ENCODE peak calls at places on chromosomes 6 and 20, in four cellular contexts. P is pancreas, B is body of pancreas, L is A673. X is an unnamed sample.
A peak's percentile ranks its signal among the peaks of the same experiment; 100 is the strongest.

GRCh38 chr6:144305985-144306384 is 20.9 kb downstream of the UTRN start:
- DNase-seq in L (no peak), B (no peak), P (no peak), X (no peak)

GRCh38 chr6:169913096-169913615 is 161.7 kb downstream of the ERMARD start:
- DNase-seq in L (no peak), B (no peak), P (no peak), X (no peak)

GRCh38 chr20:41145821-41146620 is 8.7 kb downstream of the PLCG1 start:
- DNase-seq in B (no peak), P (no peak), L (no peak), X (no peak)

GRCh38 chr20:61263084-61263695 is 11.1 kb downstream of the CDH4 start:
- DNase-seq in P (peak; percentile 66), L (peak; percentile 50), B (peak; percentile 22), X (no peak)

GRCh38 chr20:33477386-33478234 is 12.3 kb upstream of the CBFA2T2 start:
- DNase-seq in B (no peak), P (no peak), L (no peak), X (no peak)

GRCh38 chr6:78909391-78909790 is 42.0 kb downstream of the IRAK1BP1 start:
- DNase-seq in B (no peak), L (peak; percentile 11), P (no peak), X (no peak)

GRCh38 chr6:112485813-112486212 is 138.7 kb downstream of the RFPL4B start:
- DNase-seq in P (no peak), B (no peak), L (peak; percentile 55), X (no peak)

GRCh38 chr6:39430968-39431523 is 108.5 kb upstream of the KCNK16 start:
- DNase-seq in L (peak; percentile 74), P (no peak), B (no peak), X (peak; percentile 51)

GRCh38 chr6:152244998-152245630 is 392.0 kb downstream of the SYNE1 start:
- DNase-seq in P (no peak), L (no peak), B (no peak), X (no peak)

GRCh38 chr20:17822540-17823155 is 122.9 kb downstream of the BANF2 start:
- DNase-seq in P (peak; percentile 38), L (no peak), B (no peak), X (no peak)

GRCh38 chr6:148885154-148885870 is 138.5 kb downstream of the UST start:
- DNase-seq in P (no peak), B (no peak), L (no peak), X (no peak)

GRCh38 chr20:40683221-40683893 is 5.7 kb downstream of the MAFB start:
- DNase-seq in L (peak; percentile 57), B (no peak), P (no peak), X (no peak)

GRCh38 chr6:25085761-25086160 is 150.0 kb upstream of the RIPOR2 start:
- DNase-seq in B (no peak), L (peak; percentile 36), P (no peak), X (no peak)

GRCh38 chr6:118744261-118744941 is 93.0 kb upstream of the CEP85L start:
- DNase-seq in B (no peak), P (no peak), L (no peak), X (no peak)

GRCh38 chr20:41482647-41483552 is 116.3 kb upstream of the EMILIN3 start:
- DNase-seq in B (no peak), L (peak; percentile 9), P (no peak), X (no peak)

GRCh38 chr6:153790048-153790447 is 249.0 kb upstream of the OPRM1 start:
- DNase-seq in P (no peak), L (peak; percentile 77), B (no peak), X (peak; percentile 60)

GRCh38 chr20:21376631-21377030 is 20.7 kb downstream of the NKX2-4 start:
- DNase-seq in P (no peak), L (no peak), B (no peak), X (no peak)

GRCh38 chr6:116018976-116019375 is 41.7 kb downstream of the FRK start:
- DNase-seq in P (no peak), L (no peak), B (no peak), X (no peak)

GRCh38 chr6:1576166-1576565 is 33.5 kb upstream of the FOXC1 start:
- DNase-seq in B (no peak), L (no peak), P (no peak), X (no peak)

GRCh38 chr6:135180458-135181332 is at the start of gene MYB:
- DNase-seq in L (peak; percentile 82), P (peak; percentile 86), B (peak; percentile 47), X (no peak)

GRCh38 chr6:48630511-48630910 is 519.5 kb upstream of the PTCHD4 start:
- DNase-seq in L (no peak), P (no peak), B (no peak), X (no peak)

GRCh38 chr6:137637161-137637560 is 143.0 kb upstream of the OLIG3 start:
- DNase-seq in P (no peak), B (no peak), L (peak; percentile 20), X (peak; percentile 39)

GRCh38 chr20:5621305-5621704 is 128.9 kb upstream of the SHLD1 start:
- DNase-seq in L (peak; percentile 94), P (peak; percentile 60), B (peak; percentile 40), X (no peak)

GRCh38 chr6:39441986-39442385 is 119.5 kb upstream of the KCNK16 start:
- DNase-seq in P (no peak), B (no peak), L (no peak), X (no peak)

GRCh38 chr6:78605909-78606446 is 261.4 kb upstream of the IRAK1BP1 start:
- DNase-seq in B (no peak), L (no peak), P (no peak), X (no peak)

GRCh38 chr20:46307999-46308257 is 370 bp downstream of the CDH22 start:
- DNase-seq in P (no peak), B (no peak), L (no peak), X (no peak)
- H3K27me3 ChIP-seq in P (no peaks in the 10 kb centered on the region), B (no peaks in the 10 kb centered on the region), L (peaks cover 97% of the 10 kb centered on the region), X (peaks cover 99% of the 10 kb centered on the region)

DNA sequence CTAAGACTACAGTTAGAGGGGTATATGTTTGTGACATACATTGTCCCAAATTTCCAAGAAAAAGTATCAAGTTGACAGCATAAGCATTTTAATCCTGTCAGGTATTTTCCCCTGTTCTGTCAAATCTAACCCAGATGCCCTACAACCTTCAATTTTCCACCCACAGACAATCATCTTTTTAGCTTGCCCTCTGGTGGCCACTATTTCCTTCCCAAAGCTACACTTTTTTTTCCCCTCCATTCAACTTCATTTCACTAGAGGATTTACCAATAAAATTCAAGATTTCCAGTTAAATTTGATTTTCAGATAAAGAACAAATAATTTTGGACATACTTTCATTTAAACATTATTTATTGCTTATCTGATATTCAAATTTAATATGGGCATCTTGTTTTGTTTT is 286.6 kb downstream of the TENT5A start:
- DNase-seq in B (no peak), P (no peak), L (peak; percentile 62), X (no peak)
- TF ChIP-seq CTCF in B (no peak), P (no peak), L (peak; percentile 77), X (peak; percentile 30)

GRCh38 chr6:5670381-5670780 is 336.3 kb downstream of the NRN1 start:
- DNase-seq in B (no peak), L (no peak), P (no peak), X (no peak)
- H3K27ac ChIP-seq in B (no peak overlapping the region), L (peak overlapping the region; percentile 93), P (no peak overlapping the region), X (no peak overlapping the region)

DNA sequence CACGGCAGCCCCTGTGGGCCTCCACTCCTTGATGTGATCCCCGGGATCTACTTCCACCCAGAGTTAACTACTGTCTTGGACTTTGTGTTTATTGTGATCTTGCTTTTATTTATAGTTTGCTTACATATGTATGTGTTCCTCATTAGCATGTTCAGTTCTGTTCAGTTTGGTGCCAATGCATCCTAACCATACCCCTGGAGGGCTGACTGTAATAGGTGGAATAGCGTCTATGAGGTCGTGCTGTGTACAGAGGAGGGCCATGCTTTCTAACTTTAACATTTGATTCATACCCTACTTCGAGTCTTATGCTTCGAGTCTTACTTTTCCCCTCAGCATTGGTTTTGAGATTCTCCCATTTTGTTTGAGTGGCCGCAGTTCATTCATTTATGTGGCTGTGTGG is 104.3 kb upstream of the SLC24A3 start:
- DNase-seq in L (no peak), P (no peak), B (no peak), X (no peak)
- H3K27me3 ChIP-seq in L (peaks cover 9% of the 10 kb centered on the region), P (no peaks in the 10 kb centered on the region), B (no peaks in the 10 kb centered on the region), X (no peaks in the 10 kb centered on the region)

DNA sequence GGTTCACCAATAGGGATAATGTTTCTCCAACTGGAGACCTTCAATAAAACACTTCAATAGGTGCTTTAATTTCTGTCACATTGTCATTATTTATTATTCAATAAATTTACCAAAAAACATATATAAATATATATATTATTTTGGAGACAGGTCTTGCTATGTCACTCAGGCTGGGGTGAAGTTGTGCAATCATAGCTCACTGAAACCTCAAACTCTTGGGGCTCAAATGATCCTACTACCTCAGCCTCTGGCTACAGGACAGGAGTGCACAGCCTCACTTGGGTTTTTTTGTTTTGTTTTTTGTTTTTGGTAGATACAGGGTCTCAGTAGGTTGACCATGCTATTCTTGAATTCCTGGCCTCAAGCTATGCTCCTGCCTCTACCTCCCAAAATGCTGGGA is 9.9 kb downstream of the SMLR1 start:
- DNase-seq in L (no peak), B (no peak), P (no peak), X (no peak)
- TF ChIP-seq CTCF in L (no peak), B (no peak), P (no peak), X (no peak)

GRCh38 chr6:155126727-155127439 is 131.8 kb downstream of the TIAM2 start:
- DNase-seq in P (no peak), L (no peak), B (no peak), X (no peak)
- H3K27ac ChIP-seq in P (no peak overlapping the region), L (no peak overlapping the region), B (no peak overlapping the region), X (no peak overlapping the region)

DNA sequence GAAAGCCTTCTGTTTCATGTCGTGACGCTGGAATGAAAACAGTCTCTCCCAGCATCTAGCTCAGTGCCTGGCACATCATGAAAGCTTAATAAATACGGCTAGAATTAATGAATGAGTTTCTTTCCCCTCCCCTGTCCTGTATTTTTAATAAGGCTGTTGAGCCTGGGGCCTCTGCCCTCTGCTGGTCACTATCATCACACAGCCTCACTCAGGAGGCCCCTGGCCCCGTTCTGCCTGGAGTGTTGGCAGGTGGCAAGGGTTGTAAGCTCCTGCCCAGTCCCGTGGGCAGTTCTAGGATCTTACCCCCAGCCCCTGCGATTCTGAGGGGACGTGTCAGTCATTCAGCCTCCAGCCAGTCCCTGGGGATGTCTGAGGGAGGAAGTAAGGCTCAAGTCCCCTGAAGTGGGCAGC is 41.4 kb downstream of the PHACTR3 start:
- DNase-seq in B (no peak), L (no peak), P (no peak), X (no peak)
- H3K27me3 ChIP-seq in B (no peaks in the 10 kb centered on the region), L (no peaks in the 10 kb centered on the region), P (no peaks in the 10 kb centered on the region), X (no peaks in the 10 kb centered on the region)

GRCh38 chr20:47233333-47234188 is 122.9 kb downstream of the ZMYND8 start:
- DNase-seq in P (no peak), L (no peak), B (no peak), X (no peak)
- TF ChIP-seq CTCF in P (no peak), L (no peak), B (no peak), X (no peak)